ENCODE peak calls at places on chromosomes 11 and 22, in four cellular contexts. E is AG08395, Z is AG20443, S is T47D. Q is an unnamed sample.
A peak's percentile ranks its signal among the peaks of the same experiment; 100 is the strongest.

GRCh38 chr22:22408731-22409696 is 99.5 kb downstream of the ZNF280B start:
- DNase-seq in Z (peak; percentile 58), S (peak; percentile 28), E (peak; percentile 43), Q (peak; percentile 32)

GRCh38 chr11:122656073-122656630 is 630 bp downstream of the UBASH3B start:
- DNase-seq in E (peak; percentile 61), S (peak; percentile 73), Z (peak; percentile 78), Q (peak; percentile 75)

GRCh38 chr11:21561589-21561988 is 631.3 kb upstream of the ANO5 start:
- DNase-seq in Z (no peak), E (no peak), S (no peak), Q (no peak)

GRCh38 chr11:117735350-117735977 is 61.6 kb downstream of the DSCAML1 start:
- DNase-seq in E (no peak), S (no peak), Z (no peak), Q (no peak)

GRCh38 chr11:76716268-76716667 is 45.7 kb upstream of the LRRC32 start:
- DNase-seq in E (no peak), S (no peak), Z (no peak), Q (no peak)

GRCh38 chr11:76838422-76839068 is 22.2 kb upstream of the ACER3 start:
- DNase-seq in Z (no peak), S (no peak), E (no peak), Q (no peak)

GRCh38 chr22:33271390-33272161 is 213.4 kb upstream of the SYN3 start:
- DNase-seq in Z (peak; percentile 41), S (no peak), E (no peak), Q (peak; percentile 9)

GRCh38 chr22:17266261-17266971 is 47.2 kb upstream of the ADA2 start:
- DNase-seq in S (no peak), E (no peak), Z (no peak), Q (no peak)

GRCh38 chr11:10044618-10045017 is 249.4 kb downstream of the SBF2 start:
- DNase-seq in S (no peak), E (no peak), Z (no peak), Q (no peak)

GRCh38 chr11:57641011-57641410 is 8.7 kb downstream of the YPEL4 start:
- DNase-seq in E (peak; percentile 42), Z (peak; percentile 56), S (no peak), Q (peak; percentile 65)

GRCh38 chr11:9461760-9462134 is 935 bp downstream of the ZNF143 start:
- DNase-seq in Z (no peak), E (no peak), S (no peak), Q (peak; percentile 15)

GRCh38 chr11:47918882-47919495 is 61.4 kb upstream of the PTPRJ start:
- DNase-seq in S (no peak), Z (peak; percentile 40), E (peak; percentile 57), Q (peak; percentile 31)

GRCh38 chr22:38104084-38104483 is 6.4 kb downstream of the BAIAP2L2 start:
- DNase-seq in S (no peak), E (no peak), Z (peak; percentile 42), Q (peak; percentile 58)

GRCh38 chr22:40156001-40156516 is 21.7 kb upstream of the TNRC6B start:
- DNase-seq in Z (peak; percentile 17), E (peak; percentile 42), S (peak; percentile 18), Q (peak; percentile 45)

GRCh38 chr22:37197451-37198289 is 9.6 kb upstream of the C1QTNF6 start:
- DNase-seq in E (peak; percentile 38), Z (peak; percentile 64), S (peak; percentile 56), Q (peak; percentile 74)

GRCh38 chr11:126127284-126127845 is 64.7 kb upstream of the CDON start:
- DNase-seq in Z (no peak), E (no peak), S (no peak), Q (no peak)

GRCh38 chr11:121112498-121113455 is 11.7 kb downstream of the TECTA start:
- DNase-seq in Z (peak; percentile 85), E (peak; percentile 86), S (peak; percentile 86), Q (peak; percentile 76)

GRCh38 chr11:28815110-28815509 is 706.9 kb downstream of the METTL15 start:
- DNase-seq in S (no peak), Z (no peak), E (no peak), Q (no peak)

GRCh38 chr11:75734491-75735180 is 17.0 kb downstream of the MOGAT2 start:
- DNase-seq in E (no peak), S (no peak), Z (no peak), Q (no peak)

GRCh38 chr11:59053387-59053786 is 32.7 kb upstream of the GLYATL1B start:
- DNase-seq in Z (peak; percentile 29), E (peak; percentile 12), S (no peak), Q (peak; percentile 21)

GRCh38 chr22:48560836-48561235 is 1266.8 kb downstream of the BRD1 start:
- DNase-seq in S (no peak), Z (no peak), E (no peak), Q (no peak)

GRCh38 chr11:1506981-1507380 is 20.4 kb upstream of the MOB2 start:
- DNase-seq in Z (no peak), E (no peak), S (no peak), Q (no peak)

GRCh38 chr11:81420668-81421550 is 1312.8 kb downstream of the FAM181B start:
- DNase-seq in S (no peak), E (no peak), Z (no peak), Q (no peak)

GRCh38 chr11:77122576-77123212 is 5.4 kb upstream of the MYO7A start:
- DNase-seq in Z (no peak), S (no peak), E (no peak), Q (no peak)

GRCh38 chr11:33735166-33735425 is 1.1 kb downstream of the CD59 start:
- DNase-seq in E (no peak), Z (no peak), S (no peak), Q (no peak)

GRCh38 chr22:47042116-47042825 is 279.8 kb downstream of the TBC1D22A start:
- DNase-seq in Z (no peak), S (no peak), E (no peak), Q (no peak)

Q was measured in AG08396.